ENCODE peak calls at places on chromosomes 2 and 18, in five cellular contexts. E is AML-193, O is breast epithelium, A is astrocyte, C is astrocyte of the spinal cord. T is an unnamed sample.
A peak's percentile ranks its signal among the peaks of the same experiment; 100 is the strongest.

GRCh38 chr18:44896817-44897216 is 216.1 kb downstream of the SETBP1 start:
- DNase-seq in E (no peak), A (no peak), C (no peak), O (no peak), T (no peak)

GRCh38 chr2:98975611-98976010 is 39.6 kb upstream of the CRACDL start:
- DNase-seq in O (no peak), C (no peak), A (no peak), E (no peak), T (no peak)

GRCh38 chr2:17171446-17172049 is 346.7 kb downstream of the RAD51AP2 start:
- DNase-seq in C (peak; percentile 39), E (no peak), O (no peak), A (peak; percentile 21), T (peak; percentile 17)

GRCh38 chr2:211281430-211282073 is 725.2 kb downstream of the CPS1 start:
- DNase-seq in C (no peak), A (no peak), O (no peak), E (no peak), T (no peak)

GRCh38 chr18:28108801-28109200 is 68.1 kb downstream of the CDH2 start:
- DNase-seq in A (peak; percentile 60), O (no peak), C (peak; percentile 28), E (no peak), T (peak; percentile 54)

GRCh38 chr2:33408109-33408508 is 68.3 kb upstream of the RASGRP3 start:
- DNase-seq in A (no peak), E (no peak), C (no peak), O (no peak), T (no peak)

GRCh38 chr2:165905269-165905668 is 48.3 kb downstream of the TTC21B start:
- DNase-seq in A (no peak), C (no peak), E (no peak), O (no peak), T (no peak)

GRCh38 chr2:226798422-226799210 is 1.0 kb downstream of the IRS1 start:
- DNase-seq in O (peak; percentile 46), A (peak; percentile 59), E (no peak), C (peak; percentile 79), T (peak; percentile 54)

GRCh38 chr2:108640731-108641130 is 78.6 kb upstream of the RANBP2 start:
- DNase-seq in C (peak; percentile 85), A (peak; percentile 94), E (peak; percentile 29), O (no peak), T (peak; percentile 94)

GRCh38 chr2:54650612-54651011 is 72.8 kb upstream of the EML6 start:
- DNase-seq in O (no peak), E (no peak), C (no peak), A (no peak), T (no peak)

GRCh38 chr2:1697601-1698000 is 46.7 kb downstream of the PXDN start:
- DNase-seq in E (no peak), O (no peak), C (no peak), A (no peak), T (no peak)

GRCh38 chr2:240578110-240578450 is 8.5 kb upstream of the CAPN10 start:
- DNase-seq in A (no peak), C (no peak), O (no peak), E (no peak), T (no peak)

GRCh38 chr2:219246559-219246958 is 1.3 kb downstream of the STK16 start:
- DNase-seq in E (no peak), A (no peak), C (no peak), O (no peak), T (no peak)

T was measured in amniotic epithelial cell.